ENCODE peak calls at places on chromosome 22, in eight cellular contexts. One of them, this sample, is unnamed.

GRCh38 chr22:24510694-24511625 is 15.8 kb downstream of the UPB1 start:
- DNase-seq in body of pancreas: peak
- DNase-seq in cardiac fibroblast: peak
- DNase-seq in ACHN: peak
- DNase-seq in hepatocyte: peak
- DNase-seq in T follicular helper cell: no peak
- DNase-seq in Daoy: peak
- DNase-seq in CD4-positive, alpha-beta T cell: no peak
- DNase-seq in this sample: no peak

GRCh38 chr22:38802671-38803121 is 8.8 kb upstream of the DNAL4 start:
- DNase-seq in Daoy: peak
- DNase-seq in CD4-positive, alpha-beta T cell: no peak
- DNase-seq in ACHN: peak
- DNase-seq in body of pancreas: peak
- DNase-seq in cardiac fibroblast: peak
- DNase-seq in T follicular helper cell: no peak
- DNase-seq in hepatocyte: peak
- DNase-seq in this sample: no peak

GRCh38 chr22:44204937-44205712 is 24.4 kb downstream of the PARVG start:
- DNase-seq in Daoy: no peak
- DNase-seq in ACHN: no peak
- DNase-seq in body of pancreas: no peak
- DNase-seq in T follicular helper cell: no peak
- DNase-seq in cardiac fibroblast: no peak
- DNase-seq in CD4-positive, alpha-beta T cell: no peak
- DNase-seq in hepatocyte: no peak
- DNase-seq in this sample: no peak

GRCh38 chr22:44620841-44621382 is 81.1 kb upstream of the PRR5 start:
- DNase-seq in T follicular helper cell: no peak
- DNase-seq in body of pancreas: no peak
- DNase-seq in Daoy: no peak
- DNase-seq in cardiac fibroblast: no peak
- DNase-seq in CD4-positive, alpha-beta T cell: no peak
- DNase-seq in ACHN: no peak
- DNase-seq in hepatocyte: no peak
- DNase-seq in this sample: no peak

GRCh38 chr22:27460596-27461347 is 340.8 kb downstream of the MN1 start:
- DNase-seq in body of pancreas: no peak
- DNase-seq in CD4-positive, alpha-beta T cell: no peak
- DNase-seq in Daoy: peak
- DNase-seq in ACHN: no peak
- DNase-seq in cardiac fibroblast: peak
- DNase-seq in T follicular helper cell: no peak
- DNase-seq in hepatocyte: no peak
- DNase-seq in this sample: no peak

GRCh38 chr22:37229805-37230672 is 14.0 kb downstream of the RAC2 start:
- DNase-seq in ACHN: no peak
- DNase-seq in cardiac fibroblast: peak
- DNase-seq in T follicular helper cell: peak
- DNase-seq in body of pancreas: peak
- DNase-seq in Daoy: peak
- DNase-seq in CD4-positive, alpha-beta T cell: peak
- DNase-seq in hepatocyte: no peak
- DNase-seq in this sample: peak

GRCh38 chr22:36594569-36594968 is 65.6 kb upstream of the EIF3D start:
- DNase-seq in cardiac fibroblast: no peak
- DNase-seq in Daoy: no peak
- DNase-seq in hepatocyte: no peak
- DNase-seq in ACHN: no peak
- DNase-seq in body of pancreas: no peak
- DNase-seq in CD4-positive, alpha-beta T cell: no peak
- DNase-seq in T follicular helper cell: no peak
- DNase-seq in this sample: no peak

GRCh38 chr22:20807315-20807752 is 33.4 kb downstream of the SERPIND1 start:
- DNase-seq in T follicular helper cell: no peak
- DNase-seq in body of pancreas: no peak
- DNase-seq in hepatocyte: peak
- DNase-seq in ACHN: peak
- DNase-seq in cardiac fibroblast: peak
- DNase-seq in Daoy: peak
- DNase-seq in CD4-positive, alpha-beta T cell: no peak
- DNase-seq in this sample: no peak

GRCh38 chr22:25207553-25208157 is 8.0 kb downstream of the CRYBB3 start:
- DNase-seq in cardiac fibroblast: no peak
- DNase-seq in hepatocyte: no peak
- DNase-seq in T follicular helper cell: no peak
- DNase-seq in CD4-positive, alpha-beta T cell: no peak
- DNase-seq in ACHN: no peak
- DNase-seq in Daoy: no peak
- DNase-seq in body of pancreas: no peak
- DNase-seq in this sample: no peak

GRCh38 chr22:28783786-28784671 is 11.5 kb downstream of the CCDC117 start:
- DNase-seq in Daoy: no peak
- DNase-seq in body of pancreas: peak
- DNase-seq in hepatocyte: peak
- DNase-seq in ACHN: no peak
- DNase-seq in CD4-positive, alpha-beta T cell: no peak
- DNase-seq in cardiac fibroblast: no peak
- DNase-seq in T follicular helper cell: no peak
- DNase-seq in this sample: no peak

GRCh38 chr22:36227396-36227795 is 11.9 kb downstream of the APOL2 start:
- DNase-seq in ACHN: no peak
- DNase-seq in body of pancreas: no peak
- DNase-seq in CD4-positive, alpha-beta T cell: no peak
- DNase-seq in cardiac fibroblast: no peak
- DNase-seq in hepatocyte: no peak
- DNase-seq in Daoy: no peak
- DNase-seq in T follicular helper cell: no peak
- DNase-seq in this sample: no peak

GRCh38 chr22:31846161-31847115 is 92.6 kb downstream of the DEPDC5 start:
- DNase-seq in body of pancreas: no peak
- DNase-seq in Daoy: peak
- DNase-seq in cardiac fibroblast: peak
- DNase-seq in CD4-positive, alpha-beta T cell: no peak
- DNase-seq in ACHN: peak
- DNase-seq in T follicular helper cell: no peak
- DNase-seq in hepatocyte: no peak
- DNase-seq in this sample: no peak

GRCh38 chr22:38406617-38407016 is 48.4 kb downstream of the KCNJ4 start:
- DNase-seq in Daoy: no peak
- DNase-seq in ACHN: no peak
- DNase-seq in hepatocyte: no peak
- DNase-seq in cardiac fibroblast: peak
- DNase-seq in T follicular helper cell: no peak
- DNase-seq in body of pancreas: no peak
- DNase-seq in CD4-positive, alpha-beta T cell: no peak
- DNase-seq in this sample: no peak